ENCODE peak calls at places on chromosomes 1 and 21, in seven cellular contexts. S is cardiac fibroblast, J is foreskin fibroblast, H is ovary, V is sigmoid colon, X is GM06990, A is colonic mucosa. W is an unnamed sample.

GRCh38 chr21:25639922-25640670 is 1.0 kb downstream of the JAM2 start:
- DNase-seq in V (peak), X (no peak), H (peak), J (peak), A (peak), S (no peak), W (no peak)

GRCh38 chr1:228794173-228794572 is 58.9 kb downstream of the RHOU start:
- DNase-seq in A (no peak), S (no peak), X (peak), J (no peak), V (no peak), H (no peak), W (no peak)

GRCh38 chr1:104760017-104760416 is 1010.3 kb downstream of the AMY1C start:
- DNase-seq in S (no peak), H (no peak), X (peak), V (no peak), A (no peak), J (no peak), W (no peak)

GRCh38 chr1:36248250-36248894 is 24.1 kb downstream of the THRAP3 start:
- DNase-seq in H (peak), A (peak), X (no peak), J (peak), V (peak), S (peak), W (peak)

GRCh38 chr1:236128646-236129178 is 13.6 kb upstream of the GPR137B start:
- DNase-seq in H (no peak), S (no peak), J (peak), X (no peak), A (no peak), V (no peak), W (no peak)

GRCh38 chr1:151106891-151107290 is 36.3 kb downstream of the GABPB2 start:
- DNase-seq in V (no peak), A (no peak), X (no peak), H (no peak), J (peak), S (peak), W (peak)

GRCh38 chr1:44632511-44633072 is 41.7 kb downstream of the TMEM53 start:
- DNase-seq in V (no peak), H (no peak), X (no peak), S (peak), A (no peak), J (no peak), W (no peak)

GRCh38 chr1:109193653-109194590 is 19.8 kb upstream of the SARS1 start:
- DNase-seq in V (no peak), A (peak), S (peak), H (peak), X (peak), J (peak), W (no peak)

GRCh38 chr1:67646145-67647035 is 38.6 kb upstream of the GADD45A start:
- DNase-seq in H (peak), J (peak), X (no peak), V (no peak), S (peak), A (peak), W (peak)

GRCh38 chr1:220818421-220819173 is 31.9 kb downstream of the MTARC1 start:
- DNase-seq in A (peak), S (peak), J (peak), V (peak), H (peak), X (no peak), W (peak)

GRCh38 chr1:45012639-45013278 is 705 bp downstream of the UROD start:
- DNase-seq in H (peak), V (peak), A (peak), X (peak), J (peak), S (peak), W (peak)

GRCh38 chr1:43719063-43719462 is 11.7 kb downstream of the ST3GAL3 start:
- DNase-seq in A (no peak), V (no peak), S (peak), H (no peak), X (no peak), J (peak), W (no peak)

GRCh38 chr1:176102243-176102642 is 104.8 kb downstream of the COP1 start:
- DNase-seq in V (no peak), S (peak), J (peak), A (no peak), H (no peak), X (no peak), W (no peak)

GRCh38 chr1:27585684-27586083 is 18.3 kb downstream of the AHDC1 start:
- DNase-seq in V (no peak), J (no peak), H (no peak), S (no peak), X (no peak), A (no peak), W (no peak)

GRCh38 chr1:227766015-227766634 is 30.9 kb downstream of the SNAP47 start:
- DNase-seq in J (peak), X (no peak), A (peak), S (no peak), H (no peak), V (no peak), W (peak)

GRCh38 chr1:206001476-206001888 is 1.7 kb downstream of the RAB7B start:
- DNase-seq in J (peak), X (no peak), H (no peak), A (peak), V (no peak), S (peak), W (peak)

GRCh38 chr1:52904590-52905375 is 16.8 kb downstream of the ECHDC2 start:
- DNase-seq in S (peak), H (no peak), A (no peak), V (no peak), X (peak), J (peak), W (no peak)

GRCh38 chr1:36486436-36487335 is 4.0 kb upstream of the CSF3R start:
- DNase-seq in J (no peak), X (peak), A (peak), S (peak), V (peak), H (peak), W (no peak)

DNA sequence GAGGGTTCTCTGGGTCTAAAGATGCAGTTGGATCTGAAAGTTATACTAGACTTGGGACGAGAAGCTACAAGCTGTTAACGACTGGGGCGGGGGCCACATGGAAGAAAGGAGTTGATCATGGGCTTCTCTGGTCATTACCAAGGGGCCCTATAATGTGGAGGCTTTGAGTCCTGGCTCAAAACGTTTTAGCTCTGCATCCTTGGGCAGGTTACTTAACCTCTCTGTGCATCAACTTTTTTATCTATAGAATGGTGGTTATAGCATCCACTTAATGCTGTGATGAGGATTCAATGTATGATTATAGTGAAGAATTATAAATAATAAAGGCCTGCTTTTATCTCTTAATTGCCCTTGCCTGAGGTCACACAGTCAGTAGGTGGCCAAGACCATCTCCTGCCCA is 53.1 kb downstream of the UBIAD1 start:
- DNase-seq in A (no peak), X (no peak), J (no peak), S (no peak), V (no peak), H (no peak), W (no peak)
- H3K4me3 ChIP-seq in A (no peak), X (no peak), J (no peak), S (no peak), V (no peak), H (no peak), W (no peak)

DNA sequence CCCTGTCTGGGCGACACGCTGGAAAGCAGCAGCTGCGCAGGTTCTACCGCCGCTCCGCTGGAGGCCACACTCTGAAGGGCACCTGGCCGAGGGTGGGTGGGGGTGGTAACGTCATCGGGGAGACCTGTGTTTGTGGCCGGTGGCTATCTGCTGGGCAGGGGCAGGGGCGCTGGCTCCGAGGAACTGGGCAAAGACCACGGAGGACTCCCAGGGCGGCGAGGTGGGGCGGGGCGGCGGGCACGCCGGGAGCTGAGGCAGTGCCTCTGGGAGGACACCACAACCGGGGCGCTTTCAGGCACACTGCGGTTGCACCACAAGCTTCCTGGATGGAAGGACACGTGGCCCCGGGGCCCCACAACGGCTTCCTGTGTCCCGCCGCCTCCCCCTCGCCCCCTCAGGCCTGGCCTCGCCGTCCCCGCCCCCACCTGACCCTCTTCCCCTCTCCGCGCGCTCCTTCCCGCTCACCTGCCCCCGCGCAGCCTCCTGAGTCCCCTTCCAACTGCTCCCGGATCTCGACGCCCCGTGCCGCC is 3.3 kb upstream of the DENND2D start:
- DNase-seq in V (peak), H (peak), S (peak), J (peak), A (peak), X (peak), W (peak)
- H3K4me3 ChIP-seq in V (peak), H (peak), S (peak), J (peak), A (peak), X (peak), W (peak)

DNA sequence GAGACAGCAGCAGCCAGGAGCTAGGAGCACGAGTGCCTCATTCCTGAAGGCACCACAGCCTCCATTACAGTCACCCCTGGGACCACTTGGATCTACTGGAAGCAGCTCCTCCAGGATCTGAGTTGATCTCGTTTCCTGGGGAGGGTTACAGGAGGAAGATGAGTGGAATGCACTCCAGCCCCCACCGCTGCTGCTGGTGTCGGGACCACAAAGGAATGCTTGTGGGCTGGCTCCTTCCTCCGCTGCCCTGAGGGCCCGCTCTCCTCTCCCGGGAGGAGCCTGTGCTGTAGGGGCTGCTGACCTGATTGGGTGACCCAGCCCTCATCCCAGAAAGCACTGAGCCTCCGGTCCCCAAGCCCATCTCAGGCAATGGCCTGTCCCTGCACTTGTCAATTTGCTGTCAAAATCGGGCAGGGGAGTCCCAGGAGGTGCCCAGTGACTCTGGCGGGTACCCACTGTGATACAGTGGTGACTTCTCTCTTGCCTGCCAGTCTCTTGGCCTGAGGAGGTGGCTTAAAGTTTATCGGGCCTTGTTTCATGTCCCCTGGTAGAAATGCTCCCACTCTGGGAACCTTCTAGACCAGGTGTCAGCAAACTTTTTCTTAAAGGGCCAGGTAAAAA is 23.1 kb downstream of the IL10RB start:
- DNase-seq in X (no peak), H (no peak), J (peak), V (no peak), A (no peak), S (no peak), W (no peak)
- H3K4me3 ChIP-seq in X (no peak), H (no peak), J (no peak), V (no peak), A (no peak), S (no peak), W (no peak)

GRCh38 chr1:204287466-204287881 is 72.3 kb downstream of the PLEKHA6 start:
- DNase-seq in V (no peak), H (no peak), J (no peak), S (peak), X (no peak), A (no peak), W (no peak)

GRCh38 chr1:204286323-204286714 is 72.5 kb upstream of the GOLT1A start:
- DNase-seq in H (no peak), X (no peak), J (no peak), A (no peak), V (no peak), S (no peak), W (no peak)

GRCh38 chr1:204286841-204287387 is 72.8 kb downstream of the PLEKHA6 start:
- DNase-seq in V (no peak), J (no peak), S (no peak), H (no peak), X (no peak), A (peak), W (no peak)

GRCh38 chr1:204289280-204289679 is 70.4 kb downstream of the PLEKHA6 start:
- DNase-seq in J (no peak), H (no peak), X (no peak), S (no peak), V (no peak), A (no peak), W (no peak)

GRCh38 chr1:204288061-204288588 is 71.6 kb downstream of the PLEKHA6 start:
- DNase-seq in J (peak), V (peak), H (peak), A (peak), X (no peak), S (peak), W (no peak)
- H3K4me3 ChIP-seq in J (no peak), V (no peak), H (no peak), A (no peak), X (no peak), S (no peak), W (no peak)

GRCh38 chr1:98203461-98203860 is 282.6 kb upstream of the DPYD start:
- DNase-seq in V (no peak), H (no peak), S (peak), J (peak), A (no peak), X (no peak), W (no peak)

GRCh38 chr1:98197356-98197755 is 276.5 kb upstream of the DPYD start:
- DNase-seq in J (no peak), X (no peak), S (peak), A (no peak), H (no peak), V (no peak), W (no peak)

GRCh38 chr1:98196012-98196411 is 275.2 kb upstream of the DPYD start:
- DNase-seq in J (peak), X (no peak), H (no peak), S (peak), A (no peak), V (no peak), W (no peak)

GRCh38 chr1:98205291-98206017 is 284.6 kb upstream of the DPYD start:
- DNase-seq in J (no peak), X (no peak), V (no peak), A (no peak), S (no peak), H (no peak), W (no peak)

DNA sequence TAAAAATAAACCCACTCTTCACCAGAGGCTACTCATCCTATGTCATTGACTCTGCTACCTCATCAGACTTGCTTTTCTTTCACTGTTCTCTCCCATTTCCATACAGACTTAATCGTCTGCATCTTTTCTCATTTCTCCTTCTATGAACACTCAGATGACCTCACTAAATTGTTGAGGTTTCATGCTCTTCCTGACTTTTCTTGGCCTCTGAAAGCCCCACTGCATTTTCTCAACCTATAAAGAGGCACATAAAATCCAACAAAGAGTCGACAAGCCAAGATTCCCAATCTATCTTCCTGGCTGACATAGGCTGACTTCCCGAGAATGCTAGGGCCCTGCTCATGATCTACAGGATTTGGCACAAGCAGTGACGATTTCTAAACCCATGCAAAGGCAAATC is 280.8 kb upstream of the DPYD start:
- DNase-seq in A (no peak), V (no peak), X (no peak), H (no peak), J (peak), S (peak), W (no peak)
- H3K4me3 ChIP-seq in A (no peak), V (no peak), X (no peak), H (no peak), J (no peak), S (no peak), W (no peak)

GRCh38 chr21:42616366-42617340 is 36.8 kb upstream of the PDE9A start:
- DNase-seq in H (no peak), X (no peak), S (no peak), A (no peak), V (no peak), J (no peak), W (no peak)

GRCh38 chr21:42617476-42617875 is 35.9 kb upstream of the PDE9A start:
- DNase-seq in J (no peak), A (no peak), H (no peak), S (no peak), X (no peak), V (no peak), W (no peak)

GRCh38 chr21:42614391-42614790 is 39.0 kb upstream of the PDE9A start:
- DNase-seq in J (no peak), H (no peak), A (no peak), S (no peak), V (no peak), X (no peak), W (no peak)

GRCh38 chr21:42614811-42615342 is 38.5 kb upstream of the PDE9A start:
- DNase-seq in X (peak), A (peak), V (no peak), H (no peak), J (peak), S (no peak), W (peak)

DNA sequence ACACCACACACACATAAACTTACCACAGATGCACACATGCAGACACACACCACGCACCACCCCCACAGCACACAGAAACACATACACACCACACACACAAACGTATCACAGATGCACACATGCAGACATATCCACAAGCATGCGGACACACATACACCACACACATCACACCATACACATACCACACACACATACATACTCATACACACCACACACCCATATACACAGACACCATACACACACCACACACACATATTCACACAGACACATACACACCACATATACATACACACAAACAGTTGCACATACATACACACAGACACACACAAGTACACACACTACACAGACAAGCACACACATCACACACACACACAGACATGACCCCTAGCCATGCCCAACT is 37.5 kb upstream of the PDE9A start:
- DNase-seq in V (no peak), H (no peak), X (no peak), A (no peak), J (no peak), S (no peak), W (no peak)
- H3K4me3 ChIP-seq in V (no peak), H (no peak), X (no peak), A (no peak), J (no peak), S (no peak), W (no peak)

DNA sequence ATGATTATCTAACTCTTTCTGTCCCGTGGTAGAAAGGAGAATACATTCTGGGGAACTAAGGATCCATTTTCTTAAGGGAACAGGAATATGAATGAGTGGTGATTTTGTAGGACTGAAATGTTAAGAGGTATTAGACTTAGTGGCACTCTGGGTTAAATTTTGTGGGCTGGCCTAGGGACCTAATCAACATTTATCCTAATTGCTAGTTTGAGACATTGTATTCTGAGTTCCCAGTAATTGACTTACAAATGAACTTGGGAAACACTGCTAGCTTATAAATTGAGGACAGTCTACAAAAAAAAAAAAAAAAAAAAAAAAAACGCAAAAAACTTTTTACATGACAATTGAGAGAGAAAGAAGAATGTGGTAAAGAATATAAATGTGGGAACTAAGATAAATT is 136.6 kb upstream of the ZP4 start:
- DNase-seq in V (no peak), A (no peak), X (no peak), J (no peak), S (no peak), H (no peak), W (no peak)
- H3K4me3 ChIP-seq in V (no peak), A (no peak), X (no peak), J (no peak), S (no peak), H (no peak), W (no peak)

W was measured in MG63.